ENCODE peak calls at places on chromosomes 2 and 18, in six cellular contexts. L is neural crest cell; A is tibial nerve; G is erythroblast; H is activated naive CD4-positive, alpha-beta T cell treated with anti-CD3 and anti-CD28 coated beads for 36 hours; V is stimulated activated CD4-positive, alpha-beta T cell treated with anti-CD3 and anti-CD28 coated beads, Interleukin-4, amount 100 ng/mL, for 4 hours. Z is an unnamed sample.
A peak's percentile ranks its signal among the peaks of the same experiment; 100 is the strongest.

GRCh38 chr2:188937228-188938220 is 36.6 kb upstream of the COL3A1 start:
- DNase-seq in L (no peak), G (no peak), H (no peak), A (no peak), V (no peak), Z (no peak)

GRCh38 chr2:39118786-39119499 is 1.9 kb downstream of the SOS1 start:
- DNase-seq in G (peak; percentile 62), H (no peak), A (no peak), L (no peak), V (no peak), Z (peak; percentile 33)

GRCh38 chr2:64780041-64780440 is 126.3 kb upstream of the SERTAD2 start:
- DNase-seq in V (no peak), L (no peak), H (no peak), A (no peak), G (no peak), Z (no peak)

GRCh38 chr18:53153281-53153680 is 813.3 kb downstream of the DCC start:
- DNase-seq in V (no peak), L (peak; percentile 20), A (no peak), G (peak; percentile 59), H (peak; percentile 10), Z (peak; percentile 29)

GRCh38 chr18:12744103-12744502 is 41.3 kb downstream of the PSMG2 start:
- DNase-seq in V (no peak), L (no peak), A (no peak), G (peak; percentile 60), H (no peak), Z (no peak)

GRCh38 chr18:29145993-29146539 is 969.1 kb upstream of the CDH2 start:
- DNase-seq in V (no peak), G (no peak), A (no peak), L (no peak), H (no peak), Z (no peak)

GRCh38 chr2:7289697-7290096 is 372.5 kb downstream of the RNF144A start:
- DNase-seq in L (no peak), A (no peak), G (no peak), V (no peak), H (no peak), Z (no peak)

GRCh38 chr2:120984046-120984445 is 248.4 kb downstream of the GLI2 start:
- DNase-seq in G (no peak), V (no peak), L (no peak), A (no peak), H (no peak), Z (no peak)

GRCh38 chr18:13909141-13909540 is 6.2 kb downstream of the MC2R start:
- DNase-seq in V (no peak), H (no peak), G (no peak), L (no peak), A (no peak), Z (no peak)

GRCh38 chr2:191198271-191198670 is 46.9 kb upstream of the MYO1B start:
- DNase-seq in H (no peak), L (no peak), A (no peak), V (no peak), G (no peak), Z (no peak)